ENCODE peak calls at places on chromosomes 16 and 17, in five cellular contexts. D is NT2/D1, A is HepG2, L is GM12878, X is H1. S is an unnamed sample.
A peak's percentile ranks its signal among the peaks of the same experiment; 100 is the strongest.

GRCh38 chr17:28720247-28720996 is 637 bp downstream of the RPL23A start:
- DNase-seq in D (no peak), A (no peak), L (no peak), X (no peak), S (no peak)

GRCh38 chr16:89720859-89721643 is at the start of the genes VPS9D1 and ZNF276:
- DNase-seq in D (peak; percentile 56), A (peak; percentile 65), L (no peak), X (peak; percentile 89), S (peak; percentile 74)

GRCh38 chr17:81136366-81136765 is 28.9 kb upstream of the PVALEF start:
- DNase-seq in D (no peak), A (no peak), L (no peak), X (no peak), S (no peak)

GRCh38 chr17:7220593-7221280 is 999 bp downstream of the ACADVL start:
- DNase-seq in D (no peak), A (peak; percentile 44), L (no peak), X (peak; percentile 73), S (peak; percentile 48)

GRCh38 chr17:5699789-5700188 is 115.5 kb upstream of the NLRP1 start:
- DNase-seq in D (peak; percentile 77), A (no peak), L (no peak), X (no peak), S (no peak)

GRCh38 chr17:58352843-58353719 is 1.1 kb upstream of the SUPT4H1 start:
- DNase-seq in D (no peak), A (no peak), L (no peak), X (peak; percentile 56), S (peak; percentile 56)

GRCh38 chr17:82936768-82937171 is 96.9 kb upstream of the ZNF750 start:
- DNase-seq in D (no peak), A (no peak), L (no peak), X (no peak), S (no peak)

GRCh38 chr17:17415006-17415405 is 61.8 kb upstream of the MED9 start:
- DNase-seq in D (no peak), A (no peak), L (no peak), X (no peak), S (no peak)

GRCh38 chr17:13153036-13153435 is 135.2 kb upstream of the ELAC2 start:
- DNase-seq in D (no peak), A (no peak), L (no peak), X (no peak), S (no peak)

GRCh38 chr16:75064403-75065148 is 52.0 kb downstream of the LDHD start:
- DNase-seq in D (no peak), A (peak; percentile 83), L (no peak), X (no peak), S (no peak)

GRCh38 chr17:32349503-32349853 is 479 bp upstream of the ZNF207 start:
- DNase-seq in D (no peak), A (no peak), L (no peak), X (no peak), S (no peak)

GRCh38 chr16:64696872-64697271 is 425.0 kb downstream of the CDH11 start:
- DNase-seq in D (no peak), A (no peak), L (no peak), X (no peak), S (no peak)

GRCh38 chr17:16511515-16511914 is 19.5 kb upstream of the LRRC75A start:
- DNase-seq in D (no peak), A (no peak), L (no peak), X (no peak), S (no peak)

GRCh38 chr17:15273141-15273793 is 8.1 kb upstream of the PMP22 start:
- DNase-seq in D (no peak), A (no peak), L (no peak), X (no peak), S (no peak)

GRCh38 chr17:76781056-76781982 is 43.4 kb downstream of the MFSD11 start:
- DNase-seq in D (no peak), A (no peak), L (no peak), X (no peak), S (no peak)

GRCh38 chr16:17921357-17921978 is 415.1 kb downstream of the NPIPA8 start:
- DNase-seq in D (peak; percentile 58), A (peak; percentile 64), L (no peak), X (peak; percentile 73), S (peak; percentile 35)

GRCh38 chr17:6070280-6070894 is at the start of gene WSCD1:
- DNase-seq in D (no peak), A (no peak), L (no peak), X (peak; percentile 55), S (peak; percentile 77)

GRCh38 chr16:67825906-67826305 is 16.2 kb upstream of the THAP11 start:
- DNase-seq in D (no peak), A (no peak), L (no peak), X (no peak), S (no peak)

GRCh38 chr16:67461600-67462278 is 19.2 kb downstream of the ATP6V0D1 start:
- DNase-seq in D (no peak), A (no peak), L (no peak), X (no peak), S (no peak)

GRCh38 chr16:67431805-67432476 is 1.0 kb downstream of the HSD11B2 start:
- DNase-seq in D (no peak), A (no peak), L (no peak), X (no peak), S (no peak)

GRCh38 chr17:43410557-43411368 is 12.0 kb downstream of the ARL4D start:
- DNase-seq in D (no peak), A (no peak), L (no peak), X (no peak), S (no peak)

GRCh38 chr17:50102164-50102991 is 7.2 kb downstream of the PDK2 start:
- DNase-seq in D (no peak), A (peak; percentile 92), L (no peak), X (no peak), S (no peak)

DNA sequence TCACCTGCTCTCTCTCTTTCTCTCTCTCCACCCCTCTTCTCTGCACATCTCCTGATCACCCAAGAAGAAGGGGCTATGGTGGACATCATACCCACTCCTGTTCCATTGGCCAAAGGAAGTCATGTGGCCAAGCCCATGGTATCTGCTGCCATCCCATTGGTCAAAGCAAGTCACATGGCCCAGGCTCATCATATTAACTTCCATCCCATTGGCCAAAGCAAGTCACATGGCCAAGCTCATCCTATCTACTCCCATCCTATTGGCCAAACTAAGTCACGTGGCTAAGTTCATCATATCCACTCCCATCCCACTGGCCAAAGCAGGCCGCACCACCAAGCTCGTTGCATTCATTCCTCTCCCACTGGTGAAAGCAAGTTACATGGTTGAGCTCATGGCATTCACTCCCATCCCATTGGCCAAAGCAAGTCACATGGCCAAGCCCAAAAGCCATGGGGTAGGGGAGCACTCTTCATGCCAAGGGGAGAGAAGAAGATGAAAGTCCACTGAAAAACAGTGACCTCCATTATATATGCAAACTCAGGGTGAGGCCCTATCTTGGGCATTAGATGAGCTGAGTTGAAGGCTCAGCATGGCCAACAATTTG is 29.2 kb downstream of the SNX20 start:
- DNase-seq in D (no peak), A (no peak), L (no peak), X (no peak), S (no peak)
- TF ChIP-seq SUZ12 in D (no peak), A (no peak), L (no peak), X (no peak), S (no peak)

GRCh38 chr17:2405247-2405926 is 4.5 kb upstream of the MNT start:
- DNase-seq in D (no peak), A (no peak), L (no peak), X (no peak), S (no peak)

GRCh38 chr17:2410951-2411350 is 10.1 kb upstream of the MNT start:
- DNase-seq in D (no peak), A (no peak), L (no peak), X (no peak), S (no peak)

GRCh38 chr17:2403044-2403443 is 2.2 kb upstream of the MNT start:
- DNase-seq in D (no peak), A (no peak), L (no peak), X (no peak), S (no peak)

GRCh38 chr17:2406271-2406902 is 5.5 kb upstream of the MNT start:
- DNase-seq in D (no peak), A (no peak), L (no peak), X (no peak), S (no peak)

DNA sequence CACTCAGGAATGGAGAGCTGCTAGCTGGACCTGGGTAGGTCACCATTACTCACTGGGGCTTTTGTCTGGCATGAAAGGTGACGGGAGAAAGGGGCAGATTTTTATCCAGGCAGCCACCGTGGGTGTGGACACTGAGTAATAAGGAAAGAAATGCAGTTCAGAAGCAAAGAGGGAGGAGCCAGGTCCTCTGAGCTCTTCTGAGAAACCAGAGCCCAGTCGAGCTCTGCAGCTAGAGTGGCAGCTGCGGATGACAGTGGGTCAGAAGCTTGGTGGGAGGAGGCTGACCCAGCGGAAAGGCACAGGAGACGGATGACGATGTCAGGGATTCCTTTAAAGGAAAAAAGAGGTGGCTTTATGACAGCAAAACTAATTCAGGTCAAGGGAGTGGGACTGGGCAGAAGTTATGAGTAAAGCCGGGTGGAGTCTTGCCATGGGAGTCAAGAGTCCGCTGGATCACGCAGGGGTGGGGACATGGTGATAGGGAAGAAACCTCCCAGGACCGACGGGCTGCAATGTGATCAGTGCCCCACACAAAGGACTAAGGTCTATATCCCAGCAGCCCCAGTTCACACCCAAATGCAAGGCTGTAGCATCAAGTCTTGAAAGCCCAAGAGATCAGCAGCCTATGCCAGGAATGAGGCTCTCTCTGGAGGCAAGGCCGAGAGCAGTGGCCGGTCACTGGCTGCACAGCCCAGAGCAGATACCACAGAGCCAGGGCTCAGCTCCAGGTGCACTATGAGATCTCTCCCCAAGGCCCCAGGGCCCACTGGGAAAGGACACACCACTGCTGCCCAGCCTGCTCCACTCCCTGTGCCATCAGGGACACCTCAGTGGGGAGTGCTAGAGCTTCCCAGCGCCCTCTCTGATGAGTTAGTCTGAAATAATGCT is 6.3 kb upstream of the MNT start:
- DNase-seq in D (no peak), A (no peak), L (no peak), X (no peak), S (no peak)
- TF ChIP-seq SUZ12 in D (no peak), A (no peak), L (no peak), X (no peak), S (no peak)

DNA sequence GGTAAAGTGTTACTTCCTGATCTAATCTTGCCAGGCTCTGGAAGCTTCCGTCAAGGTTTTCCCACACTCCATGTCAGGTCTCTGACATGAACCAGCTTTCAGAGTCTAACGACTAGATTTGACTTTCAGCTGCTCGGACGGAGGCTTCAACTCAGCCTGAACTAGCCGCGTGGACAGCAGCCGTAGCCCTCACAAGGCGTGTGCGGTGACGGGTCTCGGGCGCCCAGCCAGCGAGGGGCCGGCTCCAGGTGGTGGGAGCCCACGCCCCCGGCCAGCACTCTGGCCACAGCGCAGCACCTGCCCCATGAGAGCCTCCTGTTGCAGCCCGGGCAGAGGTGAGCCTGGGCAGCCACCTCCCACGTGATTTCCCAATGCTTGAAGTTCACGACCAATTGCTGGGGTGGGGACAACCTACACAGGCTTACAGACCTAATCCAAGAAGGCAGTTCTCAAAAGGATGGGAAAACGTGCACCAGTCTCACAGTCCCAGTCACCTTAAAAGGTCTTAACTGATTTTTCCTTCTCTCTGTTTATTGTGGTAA is 45.5 kb downstream of the TBC1D16 start:
- DNase-seq in D (no peak), A (peak; percentile 53), L (no peak), X (no peak), S (no peak)
- TF ChIP-seq SUZ12 in D (no peak), A (no peak), L (no peak), X (no peak), S (no peak)

GRCh38 chr17:2235792-2236365 is 67.7 kb downstream of the SMG6 start:
- DNase-seq in D (no peak), A (no peak), L (no peak), X (no peak), S (no peak)
- TF ChIP-seq SUZ12 in D (no peak), A (no peak), L (no peak), X (no peak), S (no peak)